ENCODE peak calls at places on chromosomes 6 and 20, in four cellular contexts. One of them, this sample, is unnamed.

GRCh38 chr20:61544910-61545889 is 293.1 kb downstream of the CDH4 start:
- DNase-seq in neuronal stem cell: no peak
- DNase-seq in endothelial cell of umbilical vein: no peak
- DNase-seq in IMR-90: no peak
- DNase-seq in this sample: no peak

GRCh38 chr6:82408952-82409421 is 45.4 kb downstream of the TPBG start:
- DNase-seq in endothelial cell of umbilical vein: no peak
- DNase-seq in IMR-90: peak
- DNase-seq in neuronal stem cell: no peak
- DNase-seq in this sample: no peak

GRCh38 chr20:38278150-38278549 is 17.6 kb upstream of the KIAA1755 start:
- DNase-seq in endothelial cell of umbilical vein: no peak
- DNase-seq in neuronal stem cell: peak
- DNase-seq in IMR-90: peak
- DNase-seq in this sample: no peak

GRCh38 chr20:57742506-57743180 is 32.8 kb upstream of the PMEPA1 start:
- DNase-seq in IMR-90: no peak
- DNase-seq in endothelial cell of umbilical vein: no peak
- DNase-seq in neuronal stem cell: no peak
- DNase-seq in this sample: no peak

GRCh38 chr6:7640607-7641577 is 50.9 kb downstream of the SNRNP48 start:
- DNase-seq in IMR-90: peak
- DNase-seq in neuronal stem cell: no peak
- DNase-seq in endothelial cell of umbilical vein: no peak
- DNase-seq in this sample: no peak

GRCh38 chr6:15539722-15540270 is 123.0 kb downstream of the DTNBP1 start:
- DNase-seq in endothelial cell of umbilical vein: no peak
- DNase-seq in IMR-90: no peak
- DNase-seq in neuronal stem cell: no peak
- DNase-seq in this sample: no peak

GRCh38 chr6:83252717-83253116 is 59.6 kb downstream of the RWDD2A start:
- DNase-seq in IMR-90: peak
- DNase-seq in neuronal stem cell: no peak
- DNase-seq in endothelial cell of umbilical vein: peak
- DNase-seq in this sample: no peak

GRCh38 chr20:34375977-34376430 is 12.9 kb downstream of the ITCH start:
- DNase-seq in neuronal stem cell: no peak
- DNase-seq in endothelial cell of umbilical vein: no peak
- DNase-seq in IMR-90: no peak
- DNase-seq in this sample: no peak

GRCh38 chr6:32949113-32949512 is 3.8 kb downstream of the HLA-DMA start:
- DNase-seq in IMR-90: no peak
- DNase-seq in endothelial cell of umbilical vein: no peak
- DNase-seq in neuronal stem cell: no peak
- DNase-seq in this sample: no peak

GRCh38 chr6:139425780-139426179 is 51.3 kb upstream of the CITED2 start:
- DNase-seq in IMR-90: no peak
- DNase-seq in endothelial cell of umbilical vein: no peak
- DNase-seq in neuronal stem cell: no peak
- DNase-seq in this sample: no peak

GRCh38 chr6:29964904-29965872 is 22.9 kb downstream of the HLA-A start:
- DNase-seq in neuronal stem cell: peak
- DNase-seq in endothelial cell of umbilical vein: peak
- DNase-seq in IMR-90: peak
- DNase-seq in this sample: peak

GRCh38 chr6:3630258-3630828 is 121.2 kb downstream of the PXDC1 start:
- DNase-seq in IMR-90: no peak
- DNase-seq in endothelial cell of umbilical vein: no peak
- DNase-seq in neuronal stem cell: no peak
- DNase-seq in this sample: no peak

GRCh38 chr6:166242888-166243287 is 65.3 kb downstream of the PRR18 start:
- DNase-seq in IMR-90: no peak
- DNase-seq in neuronal stem cell: no peak
- DNase-seq in endothelial cell of umbilical vein: no peak
- DNase-seq in this sample: no peak

GRCh38 chr6:159595173-159595572 is 97.9 kb downstream of the SOD2 start:
- DNase-seq in endothelial cell of umbilical vein: peak
- DNase-seq in IMR-90: peak
- DNase-seq in neuronal stem cell: no peak
- DNase-seq in this sample: no peak

GRCh38 chr6:112795316-112795715 is 448.2 kb downstream of the RFPL4B start:
- DNase-seq in IMR-90: no peak
- DNase-seq in neuronal stem cell: no peak
- DNase-seq in endothelial cell of umbilical vein: no peak
- DNase-seq in this sample: no peak

GRCh38 chr20:62511915-62512610 is 36.3 kb upstream of the GATA5 start:
- DNase-seq in endothelial cell of umbilical vein: no peak
- DNase-seq in neuronal stem cell: no peak
- DNase-seq in IMR-90: no peak
- DNase-seq in this sample: no peak

GRCh38 chr6:48626421-48626820 is 515.4 kb upstream of the PTCHD4 start:
- DNase-seq in endothelial cell of umbilical vein: no peak
- DNase-seq in IMR-90: no peak
- DNase-seq in neuronal stem cell: no peak
- DNase-seq in this sample: no peak

GRCh38 chr6:131629656-131630055 is 1.6 kb upstream of the MED23 start:
- DNase-seq in neuronal stem cell: no peak
- DNase-seq in IMR-90: no peak
- DNase-seq in endothelial cell of umbilical vein: no peak
- DNase-seq in this sample: no peak

GRCh38 chr6:121645100-121645745 is 209.8 kb downstream of the GJA1 start:
- DNase-seq in endothelial cell of umbilical vein: no peak
- DNase-seq in neuronal stem cell: no peak
- DNase-seq in IMR-90: peak
- DNase-seq in this sample: no peak

GRCh38 chr6:134253681-134254080 is 64.2 kb downstream of the SGK1 start:
- DNase-seq in endothelial cell of umbilical vein: no peak
- DNase-seq in neuronal stem cell: peak
- DNase-seq in IMR-90: peak
- DNase-seq in this sample: peak

GRCh38 chr20:57055345-57055744 is 211.1 kb downstream of the BMP7 start:
- DNase-seq in neuronal stem cell: no peak
- DNase-seq in endothelial cell of umbilical vein: no peak
- DNase-seq in IMR-90: no peak
- DNase-seq in this sample: no peak

GRCh38 chr6:127967708-127968107 is 66.8 kb upstream of the THEMIS start:
- DNase-seq in endothelial cell of umbilical vein: no peak
- DNase-seq in IMR-90: no peak
- DNase-seq in neuronal stem cell: no peak
- DNase-seq in this sample: no peak

GRCh38 chr20:58405504-58406291 is 16.7 kb downstream of the VAPB start:
- DNase-seq in endothelial cell of umbilical vein: no peak
- DNase-seq in IMR-90: no peak
- DNase-seq in neuronal stem cell: no peak
- DNase-seq in this sample: no peak

GRCh38 chr6:30647802-30648460 is 998 bp downstream of the C6orf136 start:
- DNase-seq in IMR-90: no peak
- DNase-seq in neuronal stem cell: no peak
- DNase-seq in endothelial cell of umbilical vein: no peak
- DNase-seq in this sample: no peak

GRCh38 chr6:8657522-8657921 is 222.2 kb upstream of the SLC35B3 start:
- DNase-seq in neuronal stem cell: no peak
- DNase-seq in endothelial cell of umbilical vein: no peak
- DNase-seq in IMR-90: no peak
- DNase-seq in this sample: no peak

GRCh38 chr6:48068326-48069191 is 42.4 kb downstream of the PTCHD4 start:
- DNase-seq in IMR-90: no peak
- DNase-seq in neuronal stem cell: no peak
- DNase-seq in endothelial cell of umbilical vein: no peak
- DNase-seq in this sample: no peak

GRCh38 chr6:99143108-99143828 is 195.5 kb upstream of the FBXL4 start:
- DNase-seq in neuronal stem cell: no peak
- DNase-seq in endothelial cell of umbilical vein: no peak
- DNase-seq in IMR-90: no peak
- DNase-seq in this sample: no peak

GRCh38 chr6:43013020-43013842 is 515 bp downstream of the MEA1 start:
- DNase-seq in IMR-90: peak
- DNase-seq in neuronal stem cell: no peak
- DNase-seq in endothelial cell of umbilical vein: no peak
- DNase-seq in this sample: no peak

GRCh38 chr6:125363360-125364121 is 61.8 kb upstream of the HDDC2 start:
- DNase-seq in neuronal stem cell: peak
- DNase-seq in endothelial cell of umbilical vein: peak
- DNase-seq in IMR-90: peak
- DNase-seq in this sample: no peak

GRCh38 chr6:97095466-97095865 is 170.9 kb downstream of the KLHL32 start:
- DNase-seq in endothelial cell of umbilical vein: no peak
- DNase-seq in IMR-90: no peak
- DNase-seq in neuronal stem cell: no peak
- DNase-seq in this sample: no peak

GRCh38 chr6:27553123-27553904 is 80.4 kb upstream of the ZNF184 start:
- DNase-seq in IMR-90: peak
- DNase-seq in endothelial cell of umbilical vein: peak
- DNase-seq in neuronal stem cell: no peak
- DNase-seq in this sample: no peak

GRCh38 chr20:50285376-50286173 is 94.9 kb downstream of the CEBPB start:
- DNase-seq in IMR-90: peak
- DNase-seq in endothelial cell of umbilical vein: peak
- DNase-seq in neuronal stem cell: no peak
- DNase-seq in this sample: no peak

GRCh38 chr20:63295846-63296245 is 2.9 kb downstream of the COL20A1 start:
- DNase-seq in IMR-90: no peak
- DNase-seq in endothelial cell of umbilical vein: no peak
- DNase-seq in neuronal stem cell: no peak
- DNase-seq in this sample: no peak

GRCh38 chr20:24778585-24779031 is 170.5 kb upstream of the CST7 start:
- DNase-seq in neuronal stem cell: no peak
- DNase-seq in endothelial cell of umbilical vein: no peak
- DNase-seq in IMR-90: no peak
- DNase-seq in this sample: no peak

GRCh38 chr20:52539891-52540290 is 348.3 kb upstream of the ZFP64 start:
- DNase-seq in IMR-90: no peak
- DNase-seq in neuronal stem cell: no peak
- DNase-seq in endothelial cell of umbilical vein: no peak
- DNase-seq in this sample: no peak

GRCh38 chr6:15389759-15390723 is 144.2 kb downstream of the JARID2 start:
- DNase-seq in IMR-90: peak
- DNase-seq in endothelial cell of umbilical vein: peak
- DNase-seq in neuronal stem cell: peak
- DNase-seq in this sample: no peak

GRCh38 chr20:40640667-40641066 is 48.4 kb downstream of the MAFB start:
- DNase-seq in neuronal stem cell: no peak
- DNase-seq in endothelial cell of umbilical vein: no peak
- DNase-seq in IMR-90: no peak
- DNase-seq in this sample: no peak

GRCh38 chr6:1554241-1554880 is 55.4 kb upstream of the FOXC1 start:
- DNase-seq in endothelial cell of umbilical vein: no peak
- DNase-seq in neuronal stem cell: no peak
- DNase-seq in IMR-90: no peak
- DNase-seq in this sample: no peak

GRCh38 chr6:89161326-89162046 is 15.6 kb downstream of the PM20D2 start:
- DNase-seq in IMR-90: peak
- DNase-seq in endothelial cell of umbilical vein: no peak
- DNase-seq in neuronal stem cell: no peak
- DNase-seq in this sample: no peak

GRCh38 chr20:46625875-46626373 is 25.3 kb downstream of the SLC13A3 start:
- DNase-seq in endothelial cell of umbilical vein: no peak
- DNase-seq in neuronal stem cell: no peak
- DNase-seq in IMR-90: no peak
- DNase-seq in this sample: no peak
- H3K9ac ChIP-seq in endothelial cell of umbilical vein: no peak
- H3K9ac ChIP-seq in neuronal stem cell: no peak
- H3K9ac ChIP-seq in IMR-90: no peak
- H3K9ac ChIP-seq in this sample: no peak

GRCh38 chr20:10306440-10307358 is 88.1 kb downstream of the SNAP25 start:
- DNase-seq in neuronal stem cell: no peak
- DNase-seq in endothelial cell of umbilical vein: peak
- DNase-seq in IMR-90: peak
- DNase-seq in this sample: peak
- H3K9ac ChIP-seq in neuronal stem cell: no peak
- H3K9ac ChIP-seq in endothelial cell of umbilical vein: peak
- H3K9ac ChIP-seq in IMR-90: no peak
- H3K9ac ChIP-seq in this sample: no peak

GRCh38 chr6:21033095-21033494 is 498.8 kb downstream of the CDKAL1 start:
- DNase-seq in IMR-90: no peak
- DNase-seq in neuronal stem cell: no peak
- DNase-seq in endothelial cell of umbilical vein: no peak
- DNase-seq in this sample: no peak
- H3K9ac ChIP-seq in IMR-90: no peak
- H3K9ac ChIP-seq in neuronal stem cell: no peak
- H3K9ac ChIP-seq in endothelial cell of umbilical vein: no peak
- H3K9ac ChIP-seq in this sample: no peak

DNA sequence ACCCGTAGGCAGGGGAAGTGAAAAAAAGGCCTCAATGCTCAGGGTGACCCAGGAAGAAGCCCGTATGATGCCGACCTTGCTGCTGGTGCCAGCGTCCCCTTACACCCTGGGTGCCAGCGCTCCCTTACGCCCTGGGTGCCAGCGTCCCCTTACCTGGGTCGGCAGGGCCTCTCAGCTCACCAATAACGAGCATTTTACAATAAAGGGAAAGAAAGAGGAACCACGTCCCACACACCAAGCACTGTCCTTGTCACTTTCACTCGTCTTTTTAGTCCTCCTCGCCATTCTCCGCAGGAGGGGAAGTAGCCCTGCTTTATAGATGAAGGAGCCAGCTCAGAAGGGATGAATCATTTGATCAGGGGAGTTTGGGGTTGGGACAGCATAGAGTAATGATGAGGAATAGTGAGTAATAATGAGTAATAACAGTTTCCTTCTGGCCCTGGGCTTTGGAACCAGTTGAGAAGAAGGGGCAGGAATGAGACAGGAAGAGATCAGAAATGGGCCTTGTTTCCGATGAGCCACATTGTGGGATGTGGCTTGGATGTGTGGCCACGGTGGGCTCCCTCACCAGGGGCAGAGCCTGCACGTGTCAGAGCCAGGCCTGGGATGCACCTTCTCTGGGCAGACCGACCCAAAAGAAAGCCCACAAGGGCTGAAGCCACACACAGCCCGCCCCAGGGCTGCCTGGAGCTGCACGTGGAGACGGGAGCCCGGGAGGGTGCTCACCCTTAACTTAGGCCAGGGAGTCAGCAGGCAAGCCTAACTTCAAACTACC is 75.7 kb downstream of the SYNJ2 start:
- DNase-seq in neuronal stem cell: no peak
- DNase-seq in IMR-90: peak
- DNase-seq in endothelial cell of umbilical vein: peak
- DNase-seq in this sample: no peak
- H3K9ac ChIP-seq in neuronal stem cell: no peak
- H3K9ac ChIP-seq in IMR-90: peak
- H3K9ac ChIP-seq in endothelial cell of umbilical vein: peak
- H3K9ac ChIP-seq in this sample: no peak

DNA sequence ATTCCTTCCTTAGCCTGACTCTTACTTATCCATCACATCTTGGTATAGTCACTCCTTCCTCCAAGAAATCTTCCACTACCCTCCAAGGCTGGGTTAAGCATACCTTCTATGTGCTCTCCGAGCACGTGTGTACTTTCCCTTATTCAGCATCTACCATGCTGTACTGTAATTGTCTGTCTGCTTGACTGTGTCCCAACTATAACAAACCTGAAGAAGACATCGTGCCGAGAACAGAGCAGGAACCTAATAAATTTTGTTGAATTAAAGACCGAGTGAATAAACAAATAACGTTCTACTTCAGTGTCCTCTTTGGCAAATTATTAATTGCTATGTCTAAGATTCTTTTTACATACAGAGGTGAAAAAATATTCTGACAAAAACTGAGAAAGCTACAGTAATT is 35.8 kb downstream of the USP49 start:
- DNase-seq in IMR-90: no peak
- DNase-seq in neuronal stem cell: no peak
- DNase-seq in endothelial cell of umbilical vein: no peak
- DNase-seq in this sample: no peak
- H3K9ac ChIP-seq in IMR-90: no peak
- H3K9ac ChIP-seq in neuronal stem cell: no peak
- H3K9ac ChIP-seq in endothelial cell of umbilical vein: no peak
- H3K9ac ChIP-seq in this sample: no peak